ENCODE peak calls at places on chromosomes 5 and 9, in five cellular contexts. One of them, this sample, is unnamed.

GRCh38 chr9:124110307-124110915 is 98.8 kb downstream of the LHX2 start:
- DNase-seq in GM23248: peak; percentile 81
- DNase-seq in heart left ventricle: peak; percentile 55
- DNase-seq in CD8-positive, alpha-beta memory T cell: peak; percentile 53
- DNase-seq in CD8-positive, alpha-beta T cell: no peak
- DNase-seq in this sample: peak; percentile 37

GRCh38 chr5:176658817-176659216 is 11.5 kb downstream of the TSPAN17 start:
- DNase-seq in GM23248: peak; percentile 27
- DNase-seq in heart left ventricle: no peak
- DNase-seq in CD8-positive, alpha-beta memory T cell: peak; percentile 57
- DNase-seq in CD8-positive, alpha-beta T cell: peak; percentile 10
- DNase-seq in this sample: peak; percentile 63

GRCh38 chr9:3243676-3244075 is 282.1 kb downstream of the RFX3 start:
- DNase-seq in GM23248: no peak
- DNase-seq in CD8-positive, alpha-beta memory T cell: no peak
- DNase-seq in CD8-positive, alpha-beta T cell: no peak
- DNase-seq in heart left ventricle: no peak
- DNase-seq in this sample: no peak

GRCh38 chr9:107282268-107282667 is 811 bp upstream of the RAD23B start:
- DNase-seq in CD8-positive, alpha-beta memory T cell: no peak
- DNase-seq in heart left ventricle: no peak
- DNase-seq in CD8-positive, alpha-beta T cell: no peak
- DNase-seq in GM23248: no peak
- DNase-seq in this sample: no peak

GRCh38 chr5:122906768-122907167 is 61.4 kb downstream of the SNX24 start:
- DNase-seq in CD8-positive, alpha-beta memory T cell: no peak
- DNase-seq in CD8-positive, alpha-beta T cell: no peak
- DNase-seq in GM23248: peak; percentile 54
- DNase-seq in heart left ventricle: no peak
- DNase-seq in this sample: no peak

GRCh38 chr5:132759114-132760042 is 12.2 kb downstream of the CCNI2 start:
- DNase-seq in CD8-positive, alpha-beta memory T cell: peak; percentile 32
- DNase-seq in heart left ventricle: no peak
- DNase-seq in CD8-positive, alpha-beta T cell: no peak
- DNase-seq in GM23248: no peak
- DNase-seq in this sample: no peak

GRCh38 chr9:135888766-135889394 is 18.5 kb downstream of the CAMSAP1 start:
- DNase-seq in GM23248: no peak
- DNase-seq in CD8-positive, alpha-beta memory T cell: no peak
- DNase-seq in CD8-positive, alpha-beta T cell: no peak
- DNase-seq in heart left ventricle: no peak
- DNase-seq in this sample: no peak

GRCh38 chr5:55918097-55919035 is 67.2 kb downstream of the IL31RA start:
- DNase-seq in CD8-positive, alpha-beta T cell: no peak
- DNase-seq in heart left ventricle: no peak
- DNase-seq in CD8-positive, alpha-beta memory T cell: no peak
- DNase-seq in GM23248: no peak
- DNase-seq in this sample: no peak

GRCh38 chr5:94329115-94329514 is 289.3 kb downstream of the KIAA0825 start:
- DNase-seq in CD8-positive, alpha-beta T cell: no peak
- DNase-seq in heart left ventricle: no peak
- DNase-seq in CD8-positive, alpha-beta memory T cell: no peak
- DNase-seq in GM23248: peak; percentile 36
- DNase-seq in this sample: no peak

GRCh38 chr5:77266291-77266690 is 55.8 kb downstream of the PDE8B start:
- DNase-seq in GM23248: peak; percentile 61
- DNase-seq in CD8-positive, alpha-beta memory T cell: no peak
- DNase-seq in heart left ventricle: no peak
- DNase-seq in CD8-positive, alpha-beta T cell: no peak
- DNase-seq in this sample: no peak

GRCh38 chr5:95647331-95647659 is 718 bp downstream of the RFESD start:
- DNase-seq in CD8-positive, alpha-beta memory T cell: no peak
- DNase-seq in CD8-positive, alpha-beta T cell: no peak
- DNase-seq in heart left ventricle: no peak
- DNase-seq in GM23248: no peak
- DNase-seq in this sample: no peak

GRCh38 chr9:19223724-19224123 is 6.8 kb upstream of the DENND4C start:
- DNase-seq in CD8-positive, alpha-beta T cell: no peak
- DNase-seq in heart left ventricle: no peak
- DNase-seq in CD8-positive, alpha-beta memory T cell: no peak
- DNase-seq in GM23248: no peak
- DNase-seq in this sample: no peak

DNA sequence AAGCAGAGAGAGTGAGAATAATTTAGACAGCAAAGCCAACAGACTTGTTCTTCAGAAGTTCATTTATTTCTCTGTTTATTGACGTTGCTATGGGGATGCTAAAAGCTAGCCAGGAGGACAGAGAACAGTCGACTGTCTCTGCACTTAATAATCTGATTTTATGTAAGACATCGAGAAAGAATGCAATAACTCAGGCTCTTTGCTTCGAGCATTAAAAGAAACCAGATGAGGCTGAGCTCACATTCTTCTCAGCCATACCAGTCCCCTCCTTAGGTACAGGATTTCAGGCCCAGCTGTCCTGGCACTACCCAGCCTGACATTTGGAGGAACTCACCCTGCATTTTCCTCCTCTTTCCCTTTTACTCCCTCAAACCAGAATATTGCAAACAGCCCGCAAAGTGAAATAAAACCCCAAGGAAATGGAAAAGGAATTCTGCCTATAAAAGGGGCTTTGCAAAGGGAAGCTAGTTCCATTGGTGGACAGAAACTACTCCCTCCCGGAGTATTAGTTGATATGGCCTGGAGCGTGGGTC is 44.5 kb upstream of the DPYSL3 start:
- DNase-seq in CD8-positive, alpha-beta T cell: no peak
- DNase-seq in GM23248: peak; percentile 93
- DNase-seq in heart left ventricle: no peak
- DNase-seq in CD8-positive, alpha-beta memory T cell: no peak
- DNase-seq in this sample: no peak
- H3K4me3 ChIP-seq in CD8-positive, alpha-beta T cell: no peak overlapping the region
- H3K4me3 ChIP-seq in GM23248: peak overlapping the region; percentile 61
- H3K4me3 ChIP-seq in heart left ventricle: peak overlapping the region; percentile 21
- H3K4me3 ChIP-seq in CD8-positive, alpha-beta memory T cell: no peak overlapping the region
- H3K4me3 ChIP-seq in this sample: no peak overlapping the region

GRCh38 chr5:124888622-124889521 is 142.4 kb upstream of the ZNF608 start:
- DNase-seq in heart left ventricle: no peak
- DNase-seq in CD8-positive, alpha-beta memory T cell: no peak
- DNase-seq in GM23248: no peak
- DNase-seq in CD8-positive, alpha-beta T cell: no peak
- DNase-seq in this sample: no peak
- H3K27ac ChIP-seq in heart left ventricle: no peak overlapping the region
- H3K27ac ChIP-seq in CD8-positive, alpha-beta memory T cell: no peak overlapping the region
- H3K27ac ChIP-seq in GM23248: no peak overlapping the region
- H3K27ac ChIP-seq in CD8-positive, alpha-beta T cell: no peak overlapping the region
- H3K27ac ChIP-seq in this sample: no peak overlapping the region

DNA sequence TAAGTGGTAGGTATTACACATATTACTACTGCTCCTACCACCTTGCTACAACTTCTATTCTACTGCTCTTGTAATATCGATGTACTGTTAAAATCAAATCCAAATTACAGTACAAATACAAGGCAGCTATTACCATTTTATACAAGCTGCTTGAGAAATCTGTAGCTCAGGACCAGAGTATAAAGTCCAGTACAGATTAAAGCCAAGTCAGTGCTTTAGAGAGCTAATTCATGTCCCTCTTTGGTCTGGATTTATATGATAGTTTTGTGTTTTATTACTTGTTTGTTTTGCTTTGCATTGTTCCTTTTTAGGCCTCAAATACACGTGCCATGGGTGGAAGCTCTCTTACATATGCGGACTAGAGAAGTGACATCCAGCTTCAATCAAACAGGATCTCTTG is 75.8 kb downstream of the DPYSL3 start:
- DNase-seq in CD8-positive, alpha-beta T cell: no peak
- DNase-seq in heart left ventricle: no peak
- DNase-seq in GM23248: no peak
- DNase-seq in CD8-positive, alpha-beta memory T cell: no peak
- DNase-seq in this sample: no peak
- H3K4me3 ChIP-seq in CD8-positive, alpha-beta T cell: no peak overlapping the region
- H3K4me3 ChIP-seq in heart left ventricle: no peak overlapping the region
- H3K4me3 ChIP-seq in GM23248: no peak overlapping the region
- H3K4me3 ChIP-seq in CD8-positive, alpha-beta memory T cell: no peak overlapping the region
- H3K4me3 ChIP-seq in this sample: no peak overlapping the region

GRCh38 chr9:137304383-137305059 is 2.5 kb upstream of the NRARP start:
- DNase-seq in CD8-positive, alpha-beta T cell: no peak
- DNase-seq in CD8-positive, alpha-beta memory T cell: peak; percentile 41
- DNase-seq in GM23248: no peak
- DNase-seq in heart left ventricle: peak; percentile 60
- DNase-seq in this sample: no peak
- H3K27ac ChIP-seq in CD8-positive, alpha-beta T cell: no peak overlapping the region
- H3K27ac ChIP-seq in CD8-positive, alpha-beta memory T cell: no peak overlapping the region
- H3K27ac ChIP-seq in GM23248: no peak overlapping the region
- H3K27ac ChIP-seq in heart left ventricle: peak overlapping the region; percentile 87
- H3K27ac ChIP-seq in this sample: no peak overlapping the region

This sample was measured in CD4-positive, alpha-beta memory T cell.